ENCODE peak calls at places on chromosomes 13 and 19, in ten cellular contexts. I is tibial nerve; W is CD8-positive, alpha-beta T cell; Q is SJSA1; N is ovary; S is OCI-LY7; R is effector memory CD4-positive, alpha-beta T cell; O is CD4-positive, CD25-positive, alpha-beta regulatory T cell; F is HepG2; V is PC-3. Z is an unnamed sample.

GRCh38 chr13:42707596-42707995 is 73.8 kb upstream of the FAM216B start:
- DNase-seq in O (no peak), S (no peak), Q (peak; percentile 24), W (no peak), F (no peak), I (no peak), N (no peak), V (no peak), R (no peak), Z (no peak)

GRCh38 chr19:33392341-33393285 is 19.1 kb downstream of the CEBPG start:
- DNase-seq in N (peak; percentile 47), W (no peak), S (no peak), O (no peak), R (no peak), I (no peak), F (peak; percentile 92), V (no peak), Q (no peak), Z (peak; percentile 66)

GRCh38 chr13:45966715-45967114 is 85.8 kb downstream of the ZC3H13 start:
- DNase-seq in W (no peak), V (no peak), I (no peak), Q (no peak), O (no peak), F (no peak), R (no peak), S (no peak), N (no peak), Z (no peak)

GRCh38 chr13:76886292-76887061 is at the start of gene KCTD12:
- DNase-seq in O (peak; percentile 65), R (peak; percentile 65), S (peak; percentile 64), V (peak; percentile 67), N (peak; percentile 79), I (peak; percentile 78), Q (peak; percentile 51), F (no peak), W (peak; percentile 82), Z (peak; percentile 90)

GRCh38 chr13:99197257-99197651 is 3.4 kb upstream of the UBAC2 start:
- DNase-seq in S (no peak), F (no peak), I (no peak), R (no peak), W (no peak), Q (no peak), V (peak; percentile 77), N (no peak), O (no peak), Z (no peak)

GRCh38 chr19:17264641-17264979 is at the start of gene USHBP1:
- DNase-seq in S (peak; percentile 72), V (no peak), R (no peak), N (no peak), O (no peak), W (no peak), F (peak; percentile 30), I (no peak), Q (no peak), Z (no peak)

GRCh38 chr13:43085545-43085944 is 62.2 kb downstream of the DNAJC15 start:
- DNase-seq in V (peak; percentile 67), N (no peak), R (no peak), Q (no peak), I (no peak), W (no peak), F (no peak), O (no peak), S (peak; percentile 29), Z (no peak)

GRCh38 chr19:49712397-49712859 is 21.5 kb downstream of the CPT1C start:
- DNase-seq in N (peak; percentile 39), Q (no peak), I (peak; percentile 14), F (peak; percentile 23), R (no peak), V (peak; percentile 86), S (peak; percentile 31), O (no peak), W (no peak), Z (no peak)

DNA sequence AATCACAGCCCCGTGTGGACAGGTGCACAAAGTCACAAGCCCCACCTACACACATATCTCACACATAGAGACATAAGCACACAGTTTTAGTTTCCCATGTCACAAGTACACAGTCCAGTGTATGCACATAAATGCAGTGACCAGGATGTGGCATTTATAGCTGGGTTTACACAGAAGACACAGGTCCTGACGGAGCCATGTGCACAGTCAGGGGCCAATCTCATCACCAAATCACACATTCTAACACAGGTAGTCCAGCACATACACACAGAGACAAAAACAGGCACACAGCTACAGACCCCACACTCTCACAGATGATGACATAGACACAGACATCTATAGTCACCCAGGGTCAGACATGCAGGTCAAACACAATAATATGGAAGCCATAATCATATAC is 2.2 kb downstream of the NUMBL start:
- DNase-seq in R (no peak), Q (peak; percentile 10), S (no peak), V (no peak), I (no peak), F (no peak), W (no peak), O (no peak), N (no peak), Z (no peak)
- H3K4me1 ChIP-seq in R (peaks cover 14% of the 10 kb centered on the region), Q (peaks cover 43% of the 10 kb centered on the region), S (peaks cover 17% of the 10 kb centered on the region), V (peaks cover 24% of the 10 kb centered on the region), I (no peaks in the 10 kb centered on the region), F (no peaks in the 10 kb centered on the region), W (peaks cover 23% of the 10 kb centered on the region), O (peaks cover 12% of the 10 kb centered on the region), N (peaks cover 15% of the 10 kb centered on the region), Z (peaks cover 22% of the 10 kb centered on the region)

DNA sequence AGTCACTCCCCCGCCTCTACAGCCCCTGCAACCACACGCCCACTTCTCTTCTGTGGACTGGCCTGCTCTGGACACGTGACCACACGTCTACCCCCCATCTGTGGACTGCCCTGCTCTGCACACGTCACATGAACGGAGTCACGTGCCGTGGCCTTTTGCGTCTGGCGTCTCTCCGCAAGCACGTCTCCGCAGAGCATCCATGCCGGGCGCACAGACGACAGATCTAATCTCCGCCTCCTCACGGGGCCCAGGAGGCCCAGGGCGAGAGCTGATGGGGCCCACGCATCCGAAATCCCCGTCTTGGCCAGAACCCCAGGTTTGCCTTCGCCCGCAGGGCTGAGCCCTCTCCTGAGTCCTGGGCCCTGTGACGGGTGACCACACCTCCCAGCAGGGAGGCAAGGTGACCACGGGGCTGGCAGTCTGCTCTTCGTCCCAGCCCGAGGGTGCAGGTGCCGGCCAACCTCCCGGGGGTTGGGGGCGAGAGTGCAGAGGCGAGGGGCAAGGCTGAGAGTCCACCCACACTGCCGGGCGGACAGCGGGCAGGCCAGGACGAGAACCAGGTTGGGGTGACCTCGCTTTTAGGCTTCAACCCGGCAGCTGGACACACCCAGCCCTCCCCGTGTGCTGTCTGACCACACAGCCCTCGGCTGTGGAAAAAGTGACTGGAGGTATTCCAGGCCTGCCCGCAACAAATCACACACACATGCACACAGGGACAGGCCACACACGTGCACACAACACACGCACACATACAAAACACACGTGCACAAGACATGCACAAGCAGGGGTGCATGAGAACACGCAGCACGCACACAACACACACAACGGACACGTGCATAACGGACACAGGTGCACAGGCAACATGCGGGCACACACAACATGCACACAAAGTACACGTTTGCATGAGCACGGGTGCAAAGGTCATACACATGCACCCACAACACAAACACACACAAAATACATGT is 3.9 kb downstream of the SBNO2 start:
- DNase-seq in R (no peak), F (no peak), O (no peak), S (no peak), I (no peak), V (peak; percentile 87), N (peak; percentile 92), Q (no peak), W (no peak), Z (no peak)
- H3K27ac ChIP-seq in R (no peak overlapping the region), F (peak overlapping the region; percentile 75), O (no peak overlapping the region), S (no peak overlapping the region), I (peak overlapping the region; percentile 82), V (peak overlapping the region; percentile 98), N (peak overlapping the region; percentile 84), Q (no peak overlapping the region), W (no peak overlapping the region), Z (no peak overlapping the region)

DNA sequence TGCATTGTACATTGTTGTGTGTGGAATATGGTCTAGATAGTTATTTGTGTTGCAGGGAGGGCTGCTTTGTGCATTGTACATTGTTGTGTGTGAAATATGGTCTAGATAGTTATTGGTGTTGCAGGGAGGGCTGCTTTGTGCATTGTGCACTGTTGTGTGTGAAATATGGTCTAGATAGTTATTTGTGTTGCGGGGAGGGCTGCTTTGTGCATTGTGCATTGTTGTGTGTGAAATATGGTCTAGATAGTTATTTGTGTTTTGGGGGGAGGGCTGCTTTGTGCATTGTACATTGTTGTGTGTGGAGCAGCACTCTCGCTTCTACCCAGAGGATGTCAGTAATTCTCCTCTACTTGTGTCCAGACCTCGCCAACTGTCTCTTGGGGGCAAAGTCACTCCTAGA is 36.3 kb upstream of the ZNF835 start:
- DNase-seq in S (no peak), Q (no peak), V (no peak), I (no peak), F (no peak), W (no peak), N (no peak), O (no peak), R (no peak), Z (no peak)
- H3K4me3 ChIP-seq in S (no peak overlapping the region), Q (no peak overlapping the region), V (no peak overlapping the region), I (no peak overlapping the region), F (no peak overlapping the region), W (no peak overlapping the region), N (no peak overlapping the region), O (no peak overlapping the region), R (no peak overlapping the region), Z (no peak overlapping the region)

GRCh38 chr19:2180114-2180513 is 16.4 kb downstream of the DOT1L start:
- DNase-seq in F (no peak), S (no peak), W (no peak), Q (no peak), I (no peak), N (no peak), V (no peak), O (no peak), R (no peak), Z (no peak)
- H3K4me1 ChIP-seq in F (no peaks in the 10 kb centered on the region), S (no peaks in the 10 kb centered on the region), W (no peaks in the 10 kb centered on the region), Q (peaks cover 7% of the 10 kb centered on the region), I (no peaks in the 10 kb centered on the region), N (peaks cover 3% of the 10 kb centered on the region), V (peaks cover 11% of the 10 kb centered on the region), O (no peaks in the 10 kb centered on the region), R (peaks cover 3% of the 10 kb centered on the region), Z (no peaks in the 10 kb centered on the region)

GRCh38 chr19:44625531-44626066 is 12.2 kb downstream of the IGSF23 start:
- DNase-seq in F (no peak), V (peak; percentile 31), R (no peak), O (no peak), N (no peak), S (no peak), W (no peak), Q (no peak), I (no peak), Z (no peak)
- H3K27ac ChIP-seq in F (peak overlapping the region; percentile 69), V (peak overlapping the region; percentile 76), R (no peak overlapping the region), O (no peak overlapping the region), N (no peak overlapping the region), S (no peak overlapping the region), W (no peak overlapping the region), Q (peak overlapping the region; percentile 72), I (no peak overlapping the region), Z (no peak overlapping the region)